ENCODE peak calls at places on chromosomes 16 and 17, in nine cellular contexts. P is uterus, J is heart right ventricle, O is esophagus muscularis mucosa, H is kidney, D is fibroblast of villous mesenchyme, U is GM23338, A is GM12864, K is A549. S is an unnamed sample.

GRCh38 chr17:42547001-42547461 is 5.7 kb upstream of the HSD17B1 start:
- DNase-seq in A (no peak), J (no peak), H (peak), U (no peak), O (no peak), P (no peak), K (no peak), D (no peak), S (no peak)

GRCh38 chr16:11955713-11956123 is 9.3 kb upstream of the TNFRSF17 start:
- DNase-seq in K (no peak), H (no peak), O (no peak), U (no peak), D (peak), P (no peak), A (no peak), J (no peak), S (peak)

GRCh38 chr17:49110504-49110903 is 22.1 kb upstream of the B4GALNT2 start:
- DNase-seq in A (no peak), P (no peak), H (no peak), U (no peak), O (no peak), K (no peak), J (no peak), D (no peak), S (no peak)

GRCh38 chr17:78342438-78343098 is 17.3 kb downstream of the SOCS3 start:
- DNase-seq in A (no peak), U (peak), H (peak), D (peak), O (no peak), P (peak), J (peak), K (peak), S (peak)

GRCh38 chr16:89988951-89989350 is 30.3 kb downstream of the DBNDD1 start:
- DNase-seq in J (no peak), U (no peak), K (no peak), A (no peak), P (no peak), O (no peak), D (no peak), H (no peak), S (no peak)

GRCh38 chr17:72120878-72121163 is at the start of gene SOX9:
- DNase-seq in A (peak), J (peak), U (peak), D (peak), H (peak), O (no peak), K (peak), P (no peak), S (peak)

GRCh38 chr16:16022683-16023064 is 73.3 kb downstream of the ABCC1 start:
- DNase-seq in O (no peak), U (no peak), K (no peak), P (no peak), A (no peak), H (no peak), D (no peak), J (no peak), S (no peak)

GRCh38 chr17:21125862-21126261 is 902 bp upstream of the DHRS7B start:
- DNase-seq in J (no peak), U (no peak), O (no peak), D (no peak), P (no peak), K (no peak), H (no peak), A (no peak), S (no peak)

GRCh38 chr17:50699410-50699809 is 8.3 kb downstream of the ANKRD40 start:
- DNase-seq in D (no peak), O (no peak), K (no peak), P (no peak), A (no peak), J (no peak), U (no peak), H (no peak), S (no peak)

GRCh38 chr17:68906638-68907037 is 48.6 kb downstream of the ABCA8 start:
- DNase-seq in P (no peak), J (no peak), A (no peak), H (no peak), O (no peak), D (no peak), U (peak), K (no peak), S (no peak)

GRCh38 chr17:68910256-68910705 is 44.9 kb downstream of the ABCA8 start:
- DNase-seq in U (peak), H (peak), J (peak), A (no peak), O (no peak), K (no peak), D (peak), P (peak), S (no peak)

GRCh38 chr17:68909066-68909465 is 46.1 kb downstream of the ABCA8 start:
- DNase-seq in D (peak), U (no peak), O (no peak), A (peak), P (peak), J (peak), K (peak), H (no peak), S (peak)

GRCh38 chr17:68908045-68908444 is 47.1 kb downstream of the ABCA8 start:
- DNase-seq in D (no peak), O (no peak), A (no peak), P (no peak), K (no peak), J (no peak), H (no peak), U (no peak), S (no peak)

GRCh38 chr17:68910789-68911431 is 44.3 kb downstream of the ABCA8 start:
- DNase-seq in P (no peak), A (no peak), J (no peak), K (no peak), U (no peak), H (peak), D (no peak), O (no peak), S (no peak)
- TF ChIP-seq CTCF in P (no peak), A (no peak), J (no peak), K (no peak), U (no peak), H (no peak), D (no peak), O (no peak), S (no peak)

GRCh38 chr16:56708821-56709685 is 20.9 kb upstream of the NUP93 start:
- DNase-seq in H (no peak), P (no peak), D (no peak), A (no peak), J (no peak), U (no peak), K (no peak), O (no peak), S (no peak)
- H3K4me3 ChIP-seq in H (no peak), P (no peak), D (no peak), A (no peak), J (no peak), U (no peak), K (no peak), O (no peak), S (no peak)

GRCh38 chr17:75126954-75127353 is 4.6 kb downstream of the NT5C start:
- DNase-seq in K (no peak), H (no peak), O (no peak), P (no peak), A (no peak), U (no peak), D (no peak), J (no peak), S (no peak)

GRCh38 chr17:75125984-75126383 is 5.6 kb downstream of the NT5C start:
- DNase-seq in D (no peak), H (no peak), P (no peak), A (no peak), U (peak), K (no peak), O (no peak), J (no peak), S (no peak)

GRCh38 chr17:75128694-75129505 is 2.6 kb downstream of the NT5C start:
- DNase-seq in H (peak), J (no peak), P (no peak), U (no peak), K (no peak), O (no peak), A (no peak), D (no peak), S (no peak)

GRCh38 chr17:75124819-75125162 is 6.8 kb downstream of the NT5C start:
- DNase-seq in U (no peak), O (no peak), D (no peak), H (no peak), J (no peak), A (no peak), P (no peak), K (no peak), S (no peak)

GRCh38 chr17:75124041-75124818 is 7.3 kb downstream of the NT5C start:
- DNase-seq in H (peak), A (no peak), U (no peak), O (no peak), P (peak), J (peak), K (peak), D (peak), S (no peak)
- TF ChIP-seq CTCF in H (no peak), A (no peak), U (peak), O (no peak), P (no peak), J (no peak), K (no peak), D (no peak), S (no peak)

GRCh38 chr17:40364121-40364861 is at the start of gene GJD3:
- DNase-seq in A (no peak), H (peak), J (peak), D (no peak), P (no peak), K (no peak), U (peak), O (no peak), S (no peak)
- H3K4me3 ChIP-seq in A (peak), H (peak), J (peak), D (peak), P (peak), K (peak), U (peak), O (peak), S (peak)

DNA sequence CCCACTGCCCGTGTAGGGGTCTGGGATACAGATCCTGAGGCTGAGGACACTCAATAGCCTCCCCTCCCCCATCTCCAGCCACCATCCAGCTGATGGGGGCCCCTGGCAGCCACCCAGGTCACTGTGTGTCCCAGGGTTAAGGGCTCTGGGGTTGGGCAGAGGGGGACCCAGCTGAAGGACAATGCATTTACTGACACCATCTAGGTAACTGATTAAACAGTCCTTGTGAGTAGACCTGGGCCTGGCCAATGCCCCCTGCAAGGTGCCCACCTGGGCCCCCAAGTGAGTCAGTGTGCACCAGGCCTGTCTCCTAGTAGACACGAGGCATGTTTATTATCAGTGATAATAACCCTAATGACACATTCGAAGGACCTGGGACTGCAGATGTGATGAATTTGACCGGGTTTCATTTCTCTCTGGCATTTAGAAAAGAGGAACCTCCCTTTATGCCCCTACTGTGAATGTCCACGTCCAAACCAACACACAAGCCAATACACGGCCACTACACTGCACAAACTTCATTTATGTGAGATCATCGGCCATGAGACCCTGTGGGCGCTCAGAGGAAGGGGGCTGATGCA is 261.9 kb upstream of the FOXF1 start:
- DNase-seq in O (no peak), U (no peak), D (no peak), H (no peak), J (no peak), K (no peak), P (no peak), A (no peak), S (no peak)
- TF ChIP-seq CTCF in O (no peak), U (no peak), D (no peak), H (no peak), J (no peak), K (no peak), P (no peak), A (no peak), S (no peak)

S was measured in AG10803.